ENCODE peak calls at places on chromosomes 16 and 17, in ten cellular contexts. One of them, this sample, is unnamed. For H3K27me3 and H3K4me1, the result is how much of the 10 kb centered on the place peaks cover.

GRCh38 chr17:77214743-77215142 is 74.0 kb downstream of the SEC14L1 start:
- DNase-seq in pancreas: no peak
- DNase-seq in mammary epithelial cell: peak
- DNase-seq in hepatocyte: peak
- DNase-seq in psoas muscle: peak
- DNase-seq in left ventricle myocardium inferior: no peak
- DNase-seq in ovary: no peak
- DNase-seq in tibial artery: no peak
- DNase-seq in upper lobe of right lung: no peak
- DNase-seq in HCT116: peak
- DNase-seq in this sample: no peak

GRCh38 chr17:49045376-49045775 is 48.2 kb downstream of the IGF2BP1 start:
- DNase-seq in HCT116: no peak
- DNase-seq in tibial artery: no peak
- DNase-seq in left ventricle myocardium inferior: no peak
- DNase-seq in mammary epithelial cell: no peak
- DNase-seq in ovary: no peak
- DNase-seq in hepatocyte: no peak
- DNase-seq in psoas muscle: no peak
- DNase-seq in pancreas: no peak
- DNase-seq in upper lobe of right lung: no peak
- DNase-seq in this sample: no peak

GRCh38 chr17:31424944-31425582 is 33.6 kb downstream of the RAB11FIP4 start:
- DNase-seq in hepatocyte: peak
- DNase-seq in psoas muscle: no peak
- DNase-seq in upper lobe of right lung: no peak
- DNase-seq in ovary: no peak
- DNase-seq in pancreas: peak
- DNase-seq in mammary epithelial cell: no peak
- DNase-seq in tibial artery: no peak
- DNase-seq in left ventricle myocardium inferior: peak
- DNase-seq in HCT116: no peak
- DNase-seq in this sample: no peak

GRCh38 chr16:79362312-79362970 is 238.1 kb downstream of the MAF start:
- DNase-seq in hepatocyte: no peak
- DNase-seq in upper lobe of right lung: no peak
- DNase-seq in ovary: no peak
- DNase-seq in psoas muscle: no peak
- DNase-seq in mammary epithelial cell: no peak
- DNase-seq in left ventricle myocardium inferior: no peak
- DNase-seq in tibial artery: no peak
- DNase-seq in pancreas: no peak
- DNase-seq in HCT116: no peak
- DNase-seq in this sample: no peak

GRCh38 chr16:2056077-2056476 is 8.3 kb downstream of the TSC2 start:
- DNase-seq in HCT116: no peak
- DNase-seq in psoas muscle: no peak
- DNase-seq in pancreas: no peak
- DNase-seq in ovary: no peak
- DNase-seq in hepatocyte: no peak
- DNase-seq in tibial artery: no peak
- DNase-seq in mammary epithelial cell: no peak
- DNase-seq in upper lobe of right lung: no peak
- DNase-seq in left ventricle myocardium inferior: no peak
- DNase-seq in this sample: no peak

GRCh38 chr17:79036609-79037008 is 12.6 kb downstream of the C1QTNF1 start:
- DNase-seq in mammary epithelial cell: peak
- DNase-seq in left ventricle myocardium inferior: no peak
- DNase-seq in ovary: no peak
- DNase-seq in psoas muscle: no peak
- DNase-seq in upper lobe of right lung: no peak
- DNase-seq in tibial artery: no peak
- DNase-seq in hepatocyte: no peak
- DNase-seq in pancreas: no peak
- DNase-seq in HCT116: no peak
- DNase-seq in this sample: no peak

GRCh38 chr16:73016488-73016830 is 31.5 kb downstream of the ZFHX3 start:
- DNase-seq in pancreas: no peak
- DNase-seq in upper lobe of right lung: no peak
- DNase-seq in psoas muscle: no peak
- DNase-seq in HCT116: no peak
- DNase-seq in mammary epithelial cell: no peak
- DNase-seq in ovary: no peak
- DNase-seq in hepatocyte: no peak
- DNase-seq in left ventricle myocardium inferior: no peak
- DNase-seq in tibial artery: no peak
- DNase-seq in this sample: no peak

GRCh38 chr17:37280841-37281240 is 94.9 kb upstream of the C17orf78 start:
- DNase-seq in pancreas: no peak
- DNase-seq in tibial artery: no peak
- DNase-seq in psoas muscle: no peak
- DNase-seq in left ventricle myocardium inferior: no peak
- DNase-seq in HCT116: no peak
- DNase-seq in upper lobe of right lung: no peak
- DNase-seq in hepatocyte: no peak
- DNase-seq in ovary: no peak
- DNase-seq in mammary epithelial cell: peak
- DNase-seq in this sample: no peak

GRCh38 chr16:22063888-22064467 is 28.4 kb upstream of the VWA3A start:
- DNase-seq in upper lobe of right lung: no peak
- DNase-seq in mammary epithelial cell: no peak
- DNase-seq in ovary: no peak
- DNase-seq in left ventricle myocardium inferior: no peak
- DNase-seq in psoas muscle: no peak
- DNase-seq in tibial artery: no peak
- DNase-seq in hepatocyte: no peak
- DNase-seq in HCT116: no peak
- DNase-seq in pancreas: no peak
- DNase-seq in this sample: no peak

GRCh38 chr17:82870091-82870491 is 30.3 kb upstream of the ZNF750 start:
- DNase-seq in mammary epithelial cell: no peak
- DNase-seq in psoas muscle: peak
- DNase-seq in pancreas: no peak
- DNase-seq in ovary: no peak
- DNase-seq in upper lobe of right lung: no peak
- DNase-seq in left ventricle myocardium inferior: no peak
- DNase-seq in tibial artery: no peak
- DNase-seq in hepatocyte: no peak
- DNase-seq in HCT116: no peak
- DNase-seq in this sample: no peak

GRCh38 chr17:17727111-17727659 is 45.9 kb downstream of the RAI1 start:
- DNase-seq in mammary epithelial cell: no peak
- DNase-seq in tibial artery: no peak
- DNase-seq in psoas muscle: no peak
- DNase-seq in ovary: no peak
- DNase-seq in hepatocyte: no peak
- DNase-seq in pancreas: no peak
- DNase-seq in left ventricle myocardium inferior: no peak
- DNase-seq in HCT116: no peak
- DNase-seq in upper lobe of right lung: no peak
- DNase-seq in this sample: no peak

GRCh38 chr16:703406-703805 is 2.2 kb downstream of the FBXL16 start:
- DNase-seq in tibial artery: no peak
- DNase-seq in HCT116: no peak
- DNase-seq in upper lobe of right lung: no peak
- DNase-seq in ovary: no peak
- DNase-seq in hepatocyte: no peak
- DNase-seq in pancreas: no peak
- DNase-seq in mammary epithelial cell: no peak
- DNase-seq in psoas muscle: no peak
- DNase-seq in left ventricle myocardium inferior: no peak
- DNase-seq in this sample: no peak
- TF ChIP-seq CTCF in tibial artery: no peak
- TF ChIP-seq CTCF in HCT116: no peak
- TF ChIP-seq CTCF in upper lobe of right lung: no peak
- TF ChIP-seq CTCF in ovary: no peak
- TF ChIP-seq CTCF in hepatocyte: no peak
- TF ChIP-seq CTCF in pancreas: no peak
- TF ChIP-seq CTCF in mammary epithelial cell: no peak
- TF ChIP-seq CTCF in psoas muscle: no peak
- TF ChIP-seq CTCF in left ventricle myocardium inferior: no peak
- TF ChIP-seq CTCF in this sample: no peak

GRCh38 chr16:84351630-84352029 is 16.7 kb upstream of the ATP2C2 start:
- DNase-seq in mammary epithelial cell: no peak
- DNase-seq in left ventricle myocardium inferior: no peak
- DNase-seq in HCT116: no peak
- DNase-seq in pancreas: no peak
- DNase-seq in tibial artery: no peak
- DNase-seq in psoas muscle: no peak
- DNase-seq in ovary: no peak
- DNase-seq in upper lobe of right lung: no peak
- DNase-seq in hepatocyte: no peak
- DNase-seq in this sample: no peak
- H3K27me3 ChIP-seq in mammary epithelial cell: under half
- H3K27me3 ChIP-seq in left ventricle myocardium inferior: under half
- H3K27me3 ChIP-seq in HCT116: under half
- H3K27me3 ChIP-seq in pancreas: under half
- H3K27me3 ChIP-seq in tibial artery: under half
- H3K27me3 ChIP-seq in psoas muscle: under half
- H3K27me3 ChIP-seq in ovary: under half
- H3K27me3 ChIP-seq in upper lobe of right lung: under half
- H3K27me3 ChIP-seq in hepatocyte: under half
- H3K27me3 ChIP-seq in this sample: under half

GRCh38 chr17:4939804-4940624 is at the start of the genes RNF167 and SLC25A11:
- DNase-seq in upper lobe of right lung: peak
- DNase-seq in psoas muscle: peak
- DNase-seq in ovary: peak
- DNase-seq in hepatocyte: peak
- DNase-seq in mammary epithelial cell: peak
- DNase-seq in HCT116: peak
- DNase-seq in tibial artery: peak
- DNase-seq in left ventricle myocardium inferior: peak
- DNase-seq in pancreas: peak
- DNase-seq in this sample: peak

GRCh38 chr17:4942760-4943508 is 2.9 kb downstream of the RNF167 start:
- DNase-seq in upper lobe of right lung: no peak
- DNase-seq in hepatocyte: no peak
- DNase-seq in ovary: no peak
- DNase-seq in psoas muscle: no peak
- DNase-seq in pancreas: peak
- DNase-seq in left ventricle myocardium inferior: no peak
- DNase-seq in mammary epithelial cell: peak
- DNase-seq in tibial artery: no peak
- DNase-seq in HCT116: no peak
- DNase-seq in this sample: no peak

GRCh38 chr17:4939554-4939803 is 367 bp downstream of the SLC25A11 start:
- DNase-seq in left ventricle myocardium inferior: peak
- DNase-seq in mammary epithelial cell: no peak
- DNase-seq in hepatocyte: no peak
- DNase-seq in ovary: no peak
- DNase-seq in tibial artery: no peak
- DNase-seq in pancreas: no peak
- DNase-seq in psoas muscle: no peak
- DNase-seq in HCT116: no peak
- DNase-seq in upper lobe of right lung: peak
- DNase-seq in this sample: no peak

GRCh38 chr17:4940625-4941021 is 555 bp downstream of the RNF167 start:
- DNase-seq in tibial artery: no peak
- DNase-seq in upper lobe of right lung: peak
- DNase-seq in left ventricle myocardium inferior: no peak
- DNase-seq in pancreas: no peak
- DNase-seq in psoas muscle: peak
- DNase-seq in hepatocyte: no peak
- DNase-seq in HCT116: no peak
- DNase-seq in mammary epithelial cell: no peak
- DNase-seq in ovary: peak
- DNase-seq in this sample: peak

GRCh38 chr17:4941027-4941610 is 1.1 kb downstream of the RNF167 start:
- DNase-seq in psoas muscle: no peak
- DNase-seq in tibial artery: no peak
- DNase-seq in mammary epithelial cell: no peak
- DNase-seq in upper lobe of right lung: no peak
- DNase-seq in left ventricle myocardium inferior: no peak
- DNase-seq in pancreas: no peak
- DNase-seq in ovary: no peak
- DNase-seq in HCT116: no peak
- DNase-seq in hepatocyte: no peak
- DNase-seq in this sample: no peak
- H3K4me1 ChIP-seq in psoas muscle: half or more
- H3K4me1 ChIP-seq in tibial artery: half or more
- H3K4me1 ChIP-seq in mammary epithelial cell: half or more
- H3K4me1 ChIP-seq in upper lobe of right lung: half or more
- H3K4me1 ChIP-seq in left ventricle myocardium inferior: half or more
- H3K4me1 ChIP-seq in pancreas: under half
- H3K4me1 ChIP-seq in ovary: under half
- H3K4me1 ChIP-seq in HCT116: under half
- H3K4me1 ChIP-seq in hepatocyte: under half
- H3K4me1 ChIP-seq in this sample: half or more

GRCh38 chr16:89315271-89315670 is 97.8 kb downstream of the ZNF778 start:
- DNase-seq in upper lobe of right lung: no peak
- DNase-seq in ovary: no peak
- DNase-seq in hepatocyte: no peak
- DNase-seq in psoas muscle: no peak
- DNase-seq in pancreas: no peak
- DNase-seq in tibial artery: no peak
- DNase-seq in HCT116: no peak
- DNase-seq in left ventricle myocardium inferior: no peak
- DNase-seq in mammary epithelial cell: no peak
- DNase-seq in this sample: no peak

GRCh38 chr16:89315791-89316581 is 98.5 kb downstream of the ZNF778 start:
- DNase-seq in psoas muscle: no peak
- DNase-seq in mammary epithelial cell: peak
- DNase-seq in ovary: no peak
- DNase-seq in HCT116: no peak
- DNase-seq in pancreas: no peak
- DNase-seq in hepatocyte: no peak
- DNase-seq in tibial artery: peak
- DNase-seq in left ventricle myocardium inferior: peak
- DNase-seq in upper lobe of right lung: no peak
- DNase-seq in this sample: peak

GRCh38 chr16:89317729-89318429 is 100.4 kb downstream of the ZNF778 start:
- DNase-seq in psoas muscle: peak
- DNase-seq in left ventricle myocardium inferior: no peak
- DNase-seq in hepatocyte: no peak
- DNase-seq in tibial artery: no peak
- DNase-seq in upper lobe of right lung: no peak
- DNase-seq in ovary: no peak
- DNase-seq in mammary epithelial cell: no peak
- DNase-seq in pancreas: no peak
- DNase-seq in HCT116: no peak
- DNase-seq in this sample: no peak

GRCh38 chr16:89317101-89317671 is 99.7 kb downstream of the ZNF778 start:
- DNase-seq in HCT116: no peak
- DNase-seq in tibial artery: no peak
- DNase-seq in psoas muscle: no peak
- DNase-seq in ovary: no peak
- DNase-seq in left ventricle myocardium inferior: no peak
- DNase-seq in pancreas: no peak
- DNase-seq in hepatocyte: no peak
- DNase-seq in mammary epithelial cell: no peak
- DNase-seq in upper lobe of right lung: no peak
- DNase-seq in this sample: no peak

DNA sequence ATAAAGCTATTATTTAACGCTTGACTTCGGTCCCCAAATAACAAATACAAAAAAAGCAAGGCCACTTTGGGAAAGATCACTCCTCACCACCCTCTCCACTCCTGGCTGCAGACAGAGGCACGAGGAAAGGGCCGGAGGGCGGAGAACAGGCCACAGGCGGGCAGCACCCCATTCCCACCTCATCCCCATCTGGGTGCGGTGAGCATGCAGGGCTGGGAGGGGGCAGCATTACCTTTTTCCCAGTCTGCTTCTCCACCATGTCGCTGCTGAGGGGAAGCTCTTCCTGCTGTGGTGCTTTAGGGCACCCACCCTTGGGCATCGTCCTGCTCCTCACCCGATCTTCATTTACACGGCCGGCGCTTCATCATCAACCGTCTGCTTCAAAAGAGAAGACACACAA is 99.2 kb downstream of the ZNF778 start:
- DNase-seq in tibial artery: no peak
- DNase-seq in ovary: no peak
- DNase-seq in HCT116: no peak
- DNase-seq in mammary epithelial cell: no peak
- DNase-seq in pancreas: no peak
- DNase-seq in upper lobe of right lung: no peak
- DNase-seq in hepatocyte: no peak
- DNase-seq in left ventricle myocardium inferior: peak
- DNase-seq in psoas muscle: no peak
- DNase-seq in this sample: no peak
- TF ChIP-seq CTCF in tibial artery: no peak
- TF ChIP-seq CTCF in ovary: no peak
- TF ChIP-seq CTCF in HCT116: no peak
- TF ChIP-seq CTCF in mammary epithelial cell: no peak
- TF ChIP-seq CTCF in pancreas: no peak
- TF ChIP-seq CTCF in upper lobe of right lung: no peak
- TF ChIP-seq CTCF in hepatocyte: no peak
- TF ChIP-seq CTCF in left ventricle myocardium inferior: no peak
- TF ChIP-seq CTCF in psoas muscle: no peak
- TF ChIP-seq CTCF in this sample: no peak